ENCODE peak calls at places on chromosomes 12 and 14, in eight cellular contexts. I is stimulated activated CD8-positive, alpha-beta memory T cell treated with anti-CD3 and anti-CD28 coated beads, Interleukin-12 subunit alpha, Interleukin-12 subunit beta, amount 100 ng/mL, for 4 hours; E is iris pigment epithelial cell; V is NCI-H446; J is stimulated activated naive CD4-positive, alpha-beta T cell; R is endothelial cell; W is T-helper 17 cell; Z is substantia nigra. U is an unnamed sample.

GRCh38 chr12:53389702-53390101 is 9.7 kb downstream of the SP1 start:
- DNase-seq in R (no peak), E (no peak), I (no peak), V (no peak), J (no peak), Z (no peak), W (no peak), U (no peak)

GRCh38 chr12:47980779-47981495 is 17.5 kb downstream of the TMEM106C start:
- DNase-seq in Z (no peak), I (no peak), W (no peak), V (no peak), E (no peak), J (no peak), R (no peak), U (no peak)

GRCh38 chr12:110726708-110727369 is 15.9 kb downstream of the PPP1CC start:
- DNase-seq in V (no peak), W (no peak), Z (no peak), I (no peak), J (no peak), E (no peak), R (no peak), U (no peak)

GRCh38 chr12:47649381-47649780 is 56.4 kb downstream of the RPAP3 start:
- DNase-seq in W (no peak), Z (no peak), E (no peak), I (no peak), R (no peak), V (no peak), J (no peak), U (no peak)

GRCh38 chr12:97308576-97309198 is 153.9 kb upstream of the RMST start:
- DNase-seq in V (peak; percentile 33), Z (no peak), I (no peak), R (peak; percentile 28), J (no peak), W (no peak), E (peak; percentile 56), U (peak; percentile 58)

GRCh38 chr14:93207468-93208308 is 632 bp downstream of the UBR7 start:
- DNase-seq in W (no peak), Z (no peak), V (no peak), E (peak; percentile 68), J (no peak), R (peak; percentile 66), I (no peak), U (peak; percentile 59)

GRCh38 chr12:6462234-6462995 is 8.1 kb downstream of the VAMP1 start:
- DNase-seq in V (no peak), W (no peak), J (peak; percentile 41), R (no peak), I (no peak), Z (no peak), E (no peak), U (no peak)

GRCh38 chr12:102010265-102010994 is 51.4 kb downstream of the WASHC3 start:
- DNase-seq in Z (no peak), V (no peak), J (no peak), I (no peak), E (no peak), R (no peak), W (no peak), U (no peak)

GRCh38 chr14:104395276-104395675 is 184.3 kb upstream of the C14orf180 start:
- DNase-seq in W (no peak), Z (no peak), E (no peak), V (no peak), J (no peak), I (no peak), R (no peak), U (no peak)

GRCh38 chr14:36518031-36518585 is 1.9 kb downstream of the NKX2-1 start:
- DNase-seq in J (no peak), R (no peak), I (no peak), W (no peak), Z (no peak), E (no peak), V (no peak), U (no peak)

GRCh38 chr12:71415336-71416231 is 24.0 kb upstream of the LGR5 start:
- DNase-seq in Z (no peak), J (no peak), E (peak; percentile 53), W (no peak), R (peak; percentile 43), V (no peak), I (no peak), U (peak; percentile 52)

GRCh38 chr12:3218150-3218845 is 141.1 kb downstream of the TSPAN9 start:
- DNase-seq in E (peak; percentile 90), Z (no peak), W (no peak), R (no peak), I (no peak), V (peak; percentile 57), J (no peak), U (no peak)

GRCh38 chr12:104709692-104710435 is 248.2 kb downstream of the SLC41A2 start:
- DNase-seq in W (no peak), V (no peak), I (no peak), J (no peak), E (peak; percentile 37), R (no peak), Z (no peak), U (no peak)

GRCh38 chr14:100469632-100470522 is 117.3 kb downstream of the BEGAIN start:
- DNase-seq in Z (no peak), V (no peak), E (no peak), W (no peak), I (no peak), J (no peak), R (no peak), U (no peak)

GRCh38 chr12:86572455-86572854 is 316.3 kb upstream of the MGAT4C start:
- DNase-seq in R (no peak), E (no peak), Z (no peak), W (no peak), I (no peak), V (no peak), J (no peak), U (no peak)

GRCh38 chr12:71641390-71641789 is 22.3 kb downstream of the ZFC3H1 start:
- DNase-seq in J (no peak), Z (no peak), W (no peak), E (peak; percentile 16), R (no peak), I (no peak), V (no peak), U (no peak)

GRCh38 chr12:132163041-132163910 is 19.0 kb downstream of the NOC4L start:
- DNase-seq in J (no peak), Z (no peak), I (no peak), E (no peak), R (no peak), V (no peak), W (no peak), U (no peak)

GRCh38 chr12:48767047-48767446 is 21.8 kb downstream of the ADCY6 start:
- DNase-seq in W (no peak), V (no peak), Z (no peak), I (no peak), J (no peak), R (no peak), E (peak; percentile 29), U (no peak)

GRCh38 chr12:44812062-44812461 is 64.1 kb downstream of the NELL2 start:
- DNase-seq in I (no peak), Z (no peak), R (no peak), E (no peak), W (peak; percentile 30), J (peak; percentile 23), V (no peak), U (no peak)

GRCh38 chr14:101845896-101846295 is 84.4 kb downstream of the PPP2R5C start:
- DNase-seq in Z (no peak), W (no peak), R (no peak), I (no peak), V (no peak), J (no peak), E (no peak), U (no peak)

GRCh38 chr12:49809369-49810158 is 18.6 kb downstream of the NCKAP5L start:
- DNase-seq in V (no peak), E (no peak), Z (no peak), W (no peak), J (no peak), R (peak; percentile 27), I (no peak), U (no peak)

GRCh38 chr12:113050808-113051207 is 5.7 kb upstream of the DTX1 start:
- DNase-seq in J (no peak), Z (no peak), I (no peak), W (no peak), E (no peak), R (no peak), V (no peak), U (no peak)

GRCh38 chr14:24840204-24840893 is 206.4 kb upstream of the GZMB start:
- DNase-seq in R (no peak), E (no peak), W (no peak), J (no peak), V (no peak), I (no peak), Z (no peak), U (no peak)

GRCh38 chr12:47686645-47687240 is 19.1 kb downstream of the RPAP3 start:
- DNase-seq in I (no peak), V (no peak), W (no peak), E (peak; percentile 59), Z (no peak), R (peak; percentile 30), J (peak; percentile 16), U (peak; percentile 19)

GRCh38 chr14:86787782-86788181 is 1205.2 kb downstream of the GALC start:
- DNase-seq in J (no peak), V (no peak), W (no peak), E (peak; percentile 39), R (no peak), I (no peak), Z (no peak), U (no peak)

GRCh38 chr14:29321646-29322045 is 555.1 kb downstream of the FOXG1 start:
- DNase-seq in I (no peak), R (no peak), V (no peak), E (peak; percentile 82), J (no peak), Z (no peak), W (no peak), U (no peak)

GRCh38 chr12:123033392-123034021 is 53.0 kb downstream of the ARL6IP4 start:
- DNase-seq in V (no peak), Z (no peak), W (no peak), J (no peak), E (no peak), I (no peak), R (no peak), U (no peak)

GRCh38 chr14:64688028-64688427 is 16.2 kb upstream of the PLEKHG3 start:
- DNase-seq in W (no peak), R (no peak), E (no peak), I (no peak), Z (no peak), V (no peak), J (no peak), U (no peak)

GRCh38 chr12:29164477-29165163 is 15.5 kb downstream of the FAR2 start:
- DNase-seq in I (no peak), Z (no peak), J (no peak), E (peak; percentile 82), V (no peak), W (no peak), R (no peak), U (no peak)

GRCh38 chr14:96748371-96748770 is 48.8 kb upstream of the VRK1 start:
- DNase-seq in R (no peak), I (no peak), Z (no peak), J (no peak), V (no peak), W (no peak), E (no peak), U (peak; percentile 20)

GRCh38 chr12:64029013-64029857 is 184.7 kb downstream of the SRGAP1 start:
- DNase-seq in I (no peak), R (no peak), Z (no peak), W (no peak), E (peak; percentile 54), V (no peak), J (no peak), U (no peak)

U was measured in HAP-1.